ENCODE peak calls at places on chromosome 4, in ten cellular contexts. E is PC-3, C is DND-41, I is fibroblast of lung, Q is astrocyte, W is mesendoderm, T is GM23248, K is PC-9, P is SK-N-SH, Z is Karpas-422. B is an unnamed sample. For H3K79me2, the result is how much of the 10 kb centered on the place peaks cover.

GRCh38 chr4:52701207-52701606 is 42.1 kb upstream of the USP46 start:
- DNase-seq in E (no peak), C (no peak), I (no peak), Q (no peak), W (no peak), T (no peak), K (no peak), P (no peak), Z (peak), B (no peak)

GRCh38 chr4:182729527-182729926 is 187.7 kb downstream of the DCTD start:
- DNase-seq in E (no peak), C (no peak), I (no peak), Q (no peak), W (no peak), T (no peak), K (no peak), P (peak), Z (no peak), B (no peak)

GRCh38 chr4:133981327-133981726 is 220.3 kb downstream of the PABPC4L start:
- DNase-seq in E (no peak), C (no peak), I (no peak), Q (no peak), W (no peak), T (no peak), K (no peak), P (no peak), Z (no peak), B (no peak)

GRCh38 chr4:44671636-44672035 is 6.6 kb upstream of the GUF1 start:
- DNase-seq in E (no peak), C (no peak), I (no peak), Q (no peak), W (no peak), T (no peak), K (no peak), P (no peak), Z (no peak), B (no peak)

GRCh38 chr4:89753601-89754066 is 83.3 kb downstream of the SNCA start:
- DNase-seq in E (peak), C (no peak), I (peak), Q (peak), W (peak), T (peak), K (no peak), P (peak), Z (no peak), B (peak)

GRCh38 chr4:153497091-153497531 is 31.0 kb downstream of the TMEM131L start:
- DNase-seq in E (peak), C (no peak), I (no peak), Q (peak), W (peak), T (peak), K (no peak), P (no peak), Z (peak), B (peak)

GRCh38 chr4:126209117-126209516 is 894.4 kb downstream of the FAT4 start:
- DNase-seq in E (no peak), C (no peak), I (peak), Q (no peak), W (no peak), T (peak), K (no peak), P (no peak), Z (no peak), B (no peak)

GRCh38 chr4:125132281-125132680 is 182.5 kb upstream of the FAT4 start:
- DNase-seq in E (no peak), C (no peak), I (no peak), Q (no peak), W (no peak), T (peak), K (no peak), P (no peak), Z (no peak), B (no peak)

GRCh38 chr4:177455591-177455990 is 13.4 kb upstream of the AGA start:
- DNase-seq in E (no peak), C (no peak), I (peak), Q (peak), W (peak), T (no peak), K (no peak), P (no peak), Z (no peak), B (peak)

GRCh38 chr4:173410106-173410505 is 11.2 kb upstream of the SCRG1 start:
- DNase-seq in E (no peak), C (no peak), I (no peak), Q (no peak), W (no peak), T (no peak), K (no peak), P (no peak), Z (no peak), B (no peak)

GRCh38 chr4:175290401-175290800 is 372.2 kb downstream of the ADAM29 start:
- DNase-seq in E (peak), C (no peak), I (peak), Q (peak), W (no peak), T (no peak), K (no peak), P (no peak), Z (no peak), B (no peak)

GRCh38 chr4:154456240-154456639 is 35.4 kb downstream of the DCHS2 start:
- DNase-seq in E (no peak), C (no peak), I (no peak), Q (no peak), W (no peak), T (no peak), K (no peak), P (no peak), Z (no peak), B (no peak)

DNA sequence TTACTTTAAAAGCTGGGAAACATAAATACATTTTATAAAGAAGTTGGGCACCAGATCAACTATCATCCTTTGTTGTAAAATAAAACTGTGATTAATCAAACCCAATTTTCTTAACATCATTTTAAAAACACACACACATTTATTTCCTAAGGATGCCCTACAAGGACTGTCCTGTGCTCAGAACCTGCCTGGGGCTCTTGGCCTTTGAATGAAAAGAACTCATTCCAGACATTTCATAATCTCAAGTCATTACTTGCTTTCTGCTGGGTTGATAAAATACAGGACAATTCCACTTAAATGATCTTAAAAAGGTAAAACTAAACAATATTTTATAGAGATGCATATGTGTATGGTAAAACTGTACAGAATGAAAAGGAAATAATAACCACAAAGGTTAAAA is 2.8 kb downstream of the SH3D19 start:
- DNase-seq in E (no peak), C (no peak), I (no peak), Q (peak), W (no peak), T (peak), K (no peak), P (no peak), Z (peak), B (no peak)
- H3K4me3 ChIP-seq in E (peak), C (no peak), I (no peak), Q (no peak), W (no peak), T (no peak), K (peak), P (peak), Z (no peak), B (peak)

DNA sequence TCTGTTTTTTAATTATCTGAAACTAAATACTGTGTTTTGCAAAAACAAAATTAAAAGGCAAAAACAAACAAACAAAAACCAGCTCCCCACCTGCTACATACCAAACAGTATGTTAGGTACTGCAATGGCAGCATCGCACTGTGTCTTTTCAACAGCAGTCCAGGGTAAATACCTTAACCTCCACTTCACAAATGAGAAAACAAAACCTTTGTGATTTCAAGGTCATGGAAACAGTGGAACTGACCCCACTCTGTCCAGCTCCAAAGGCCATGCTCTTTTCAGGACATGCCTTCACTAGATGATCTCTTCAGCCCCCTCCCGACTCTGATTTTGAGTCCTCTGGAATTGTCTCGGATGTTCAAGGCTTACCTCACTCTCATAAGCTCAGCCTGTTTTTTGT is 183.4 kb downstream of the CBR4 start:
- DNase-seq in E (no peak), C (no peak), I (no peak), Q (no peak), W (no peak), T (no peak), K (no peak), P (no peak), Z (no peak), B (no peak)
- H3K79me2 ChIP-seq in E (under half), C (under half), I (under half), Q (under half), W (under half), T (under half), K (under half), P (under half), Z (under half), B (under half)

GRCh38 chr4:38090450-38091246 is 130.4 kb downstream of the PTTG2 start:
- DNase-seq in E (no peak), C (no peak), I (no peak), Q (no peak), W (no peak), T (no peak), K (no peak), P (no peak), Z (no peak), B (no peak)
- H3K4me3 ChIP-seq in E (no peak), C (no peak), I (no peak), Q (no peak), W (no peak), T (no peak), K (no peak), P (no peak), Z (no peak), B (no peak)

DNA sequence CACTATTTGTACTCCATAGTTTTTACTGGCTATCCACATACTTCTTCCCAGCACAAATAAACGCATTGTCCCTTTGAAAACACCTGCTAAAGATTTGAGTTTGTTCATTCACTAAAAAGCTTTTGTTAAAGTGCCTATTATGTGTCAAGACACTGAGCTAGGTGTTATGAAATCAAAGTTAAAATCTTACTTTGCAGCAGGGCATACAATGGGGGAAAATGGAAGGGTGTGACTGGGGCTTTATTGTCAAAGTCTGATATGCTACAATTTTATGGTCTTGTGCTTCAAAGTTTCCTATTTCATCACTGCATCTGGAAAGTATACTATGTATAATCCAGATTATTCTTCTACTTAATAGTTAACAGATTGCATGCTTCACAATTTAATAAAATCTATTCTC is 128.4 kb downstream of the PPP3CA start:
- DNase-seq in E (no peak), C (no peak), I (no peak), Q (no peak), W (no peak), T (no peak), K (no peak), P (no peak), Z (no peak), B (no peak)
- H3K79me2 ChIP-seq in E (under half), C (under half), I (under half), Q (half or more), W (under half), T (half or more), K (under half), P (half or more), Z (under half), B (half or more)

GRCh38 chr4:180058731-180059215 is 2184.4 kb upstream of the TENM3 start:
- DNase-seq in E (peak), C (no peak), I (peak), Q (peak), W (peak), T (peak), K (peak), P (peak), Z (no peak), B (peak)

GRCh38 chr4:180059216-180059881 is 2183.9 kb upstream of the TENM3 start:
- DNase-seq in E (no peak), C (peak), I (peak), Q (peak), W (peak), T (peak), K (no peak), P (peak), Z (no peak), B (peak)

GRCh38 chr4:180060159-180060889 is 2182.9 kb upstream of the TENM3 start:
- DNase-seq in E (peak), C (no peak), I (peak), Q (peak), W (peak), T (peak), K (no peak), P (peak), Z (no peak), B (peak)

GRCh38 chr4:180057891-180058643 is 2185.1 kb upstream of the TENM3 start:
- DNase-seq in E (no peak), C (no peak), I (peak), Q (peak), W (peak), T (peak), K (peak), P (peak), Z (no peak), B (peak)

DNA sequence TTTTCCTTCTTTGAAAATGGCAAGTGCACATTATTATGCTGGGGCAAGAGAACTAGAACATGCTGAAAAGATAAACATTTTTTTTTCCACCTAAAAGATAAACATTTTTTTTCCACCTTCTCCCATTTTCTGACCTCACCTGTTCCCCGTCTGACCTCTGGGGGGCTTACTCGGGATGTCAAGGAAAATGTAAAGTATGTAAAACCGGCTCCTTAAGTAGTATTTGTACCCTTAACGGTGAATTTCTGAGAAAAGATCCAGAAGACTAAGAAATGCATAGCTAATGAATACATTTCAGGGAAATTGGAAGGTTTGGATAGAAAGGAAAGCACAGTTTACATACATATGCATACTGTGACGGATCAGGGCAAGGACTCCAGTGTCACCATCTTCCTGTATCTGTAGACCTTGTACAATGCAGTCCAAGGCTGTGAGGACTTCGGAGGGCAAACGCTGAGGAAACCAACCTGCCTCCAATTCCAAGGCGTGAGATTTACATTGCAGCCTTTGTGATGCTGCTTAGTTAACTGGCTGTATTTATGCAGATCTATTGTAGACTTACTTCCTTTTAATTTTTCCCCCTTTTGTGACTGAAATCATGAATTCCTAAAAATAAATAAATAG is 2185.9 kb upstream of the TENM3 start:
- DNase-seq in E (no peak), C (no peak), I (peak), Q (no peak), W (peak), T (peak), K (no peak), P (peak), Z (no peak), B (no peak)
- H3K4me3 ChIP-seq in E (no peak), C (no peak), I (peak), Q (peak), W (no peak), T (no peak), K (no peak), P (no peak), Z (no peak), B (peak)

B was measured in hepatocyte.